ENCODE peak calls at places on chromosomes 11 and 22, in nine cellular contexts. One of them, this sample, is unnamed.

GRCh38 chr11:27875480-27876208 is 175.4 kb upstream of the BDNF start:
- DNase-seq in HT1080: peak; percentile 7
- DNase-seq in endothelial cell: no peak
- DNase-seq in aorta: no peak
- DNase-seq in T-helper 2 cell: no peak
- DNase-seq in cardiac fibroblast: no peak
- DNase-seq in neural progenitor cell: no peak
- DNase-seq in left kidney: no peak
- DNase-seq in heart right ventricle: no peak
- DNase-seq in this sample: no peak

GRCh38 chr22:20424937-20425587 is 12.6 kb downstream of the SCARF2 start:
- DNase-seq in HT1080: no peak
- DNase-seq in endothelial cell: no peak
- DNase-seq in aorta: no peak
- DNase-seq in T-helper 2 cell: no peak
- DNase-seq in cardiac fibroblast: no peak
- DNase-seq in neural progenitor cell: peak; percentile 4
- DNase-seq in left kidney: peak; percentile 91
- DNase-seq in heart right ventricle: peak; percentile 81
- DNase-seq in this sample: peak; percentile 54

GRCh38 chr11:131109256-131109655 is 193.0 kb upstream of the SNX19 start:
- DNase-seq in HT1080: peak; percentile 74
- DNase-seq in endothelial cell: no peak
- DNase-seq in aorta: no peak
- DNase-seq in T-helper 2 cell: no peak
- DNase-seq in cardiac fibroblast: peak; percentile 27
- DNase-seq in neural progenitor cell: no peak
- DNase-seq in left kidney: no peak
- DNase-seq in heart right ventricle: no peak
- DNase-seq in this sample: no peak

GRCh38 chr11:72591785-72592490 is 82.3 kb downstream of the PDE2A start:
- DNase-seq in HT1080: no peak
- DNase-seq in endothelial cell: no peak
- DNase-seq in aorta: no peak
- DNase-seq in T-helper 2 cell: peak; percentile 59
- DNase-seq in cardiac fibroblast: no peak
- DNase-seq in neural progenitor cell: no peak
- DNase-seq in left kidney: no peak
- DNase-seq in heart right ventricle: no peak
- DNase-seq in this sample: no peak

GRCh38 chr11:128965485-128965884 is 22.8 kb upstream of the TP53AIP1 start:
- DNase-seq in HT1080: no peak
- DNase-seq in endothelial cell: no peak
- DNase-seq in aorta: no peak
- DNase-seq in T-helper 2 cell: no peak
- DNase-seq in cardiac fibroblast: no peak
- DNase-seq in neural progenitor cell: no peak
- DNase-seq in left kidney: no peak
- DNase-seq in heart right ventricle: no peak
- DNase-seq in this sample: no peak

GRCh38 chr22:17430298-17430900 is 61.1 kb downstream of the CECR2 start:
- DNase-seq in HT1080: no peak
- DNase-seq in endothelial cell: no peak
- DNase-seq in aorta: no peak
- DNase-seq in T-helper 2 cell: no peak
- DNase-seq in cardiac fibroblast: peak; percentile 93
- DNase-seq in neural progenitor cell: no peak
- DNase-seq in left kidney: peak; percentile 39
- DNase-seq in heart right ventricle: peak; percentile 34
- DNase-seq in this sample: no peak

GRCh38 chr11:17930544-17931144 is 82.2 kb downstream of the SERGEF start:
- DNase-seq in HT1080: no peak
- DNase-seq in endothelial cell: no peak
- DNase-seq in aorta: no peak
- DNase-seq in T-helper 2 cell: no peak
- DNase-seq in cardiac fibroblast: no peak
- DNase-seq in neural progenitor cell: no peak
- DNase-seq in left kidney: no peak
- DNase-seq in heart right ventricle: no peak
- DNase-seq in this sample: no peak

GRCh38 chr11:126340960-126341709 is 14.4 kb upstream of the ST3GAL4 start:
- DNase-seq in HT1080: no peak
- DNase-seq in endothelial cell: no peak
- DNase-seq in aorta: no peak
- DNase-seq in T-helper 2 cell: no peak
- DNase-seq in cardiac fibroblast: no peak
- DNase-seq in neural progenitor cell: no peak
- DNase-seq in left kidney: no peak
- DNase-seq in heart right ventricle: no peak
- DNase-seq in this sample: no peak

GRCh38 chr22:33082221-33082620 is 24.0 kb upstream of the SYN3 start:
- DNase-seq in HT1080: no peak
- DNase-seq in endothelial cell: no peak
- DNase-seq in aorta: no peak
- DNase-seq in T-helper 2 cell: no peak
- DNase-seq in cardiac fibroblast: no peak
- DNase-seq in neural progenitor cell: no peak
- DNase-seq in left kidney: no peak
- DNase-seq in heart right ventricle: no peak
- DNase-seq in this sample: no peak

GRCh38 chr11:122137081-122137793 is 21.2 kb upstream of the BLID start:
- DNase-seq in HT1080: peak; percentile 75
- DNase-seq in endothelial cell: no peak
- DNase-seq in aorta: no peak
- DNase-seq in T-helper 2 cell: no peak
- DNase-seq in cardiac fibroblast: peak; percentile 94
- DNase-seq in neural progenitor cell: no peak
- DNase-seq in left kidney: no peak
- DNase-seq in heart right ventricle: no peak
- DNase-seq in this sample: no peak

GRCh38 chr11:78420255-78420764 is 2.7 kb upstream of the GAB2 start:
- DNase-seq in HT1080: peak; percentile 60
- DNase-seq in endothelial cell: peak; percentile 64
- DNase-seq in aorta: peak; percentile 89
- DNase-seq in T-helper 2 cell: peak; percentile 18
- DNase-seq in cardiac fibroblast: peak; percentile 91
- DNase-seq in neural progenitor cell: peak; percentile 79
- DNase-seq in left kidney: peak; percentile 90
- DNase-seq in heart right ventricle: peak; percentile 84
- DNase-seq in this sample: peak; percentile 79

GRCh38 chr22:43389227-43389836 is 22.5 kb upstream of the MPPED1 start:
- DNase-seq in HT1080: no peak
- DNase-seq in endothelial cell: no peak
- DNase-seq in aorta: peak; percentile 20
- DNase-seq in T-helper 2 cell: no peak
- DNase-seq in cardiac fibroblast: no peak
- DNase-seq in neural progenitor cell: no peak
- DNase-seq in left kidney: no peak
- DNase-seq in heart right ventricle: no peak
- DNase-seq in this sample: no peak

GRCh38 chr11:24754406-24754805 is 257.6 kb downstream of the LUZP2 start:
- DNase-seq in HT1080: peak; percentile 26
- DNase-seq in endothelial cell: no peak
- DNase-seq in aorta: no peak
- DNase-seq in T-helper 2 cell: no peak
- DNase-seq in cardiac fibroblast: no peak
- DNase-seq in neural progenitor cell: no peak
- DNase-seq in left kidney: no peak
- DNase-seq in heart right ventricle: no peak
- DNase-seq in this sample: no peak

GRCh38 chr11:42631223-42631843 is 680.5 kb upstream of the API5 start:
- DNase-seq in HT1080: peak; percentile 73
- DNase-seq in endothelial cell: no peak
- DNase-seq in aorta: no peak
- DNase-seq in T-helper 2 cell: no peak
- DNase-seq in cardiac fibroblast: peak; percentile 64
- DNase-seq in neural progenitor cell: peak; percentile 34
- DNase-seq in left kidney: peak; percentile 66
- DNase-seq in heart right ventricle: no peak
- DNase-seq in this sample: no peak

GRCh38 chr11:3201677-3202181 is 16.9 kb downstream of the MRGPRG start:
- DNase-seq in HT1080: no peak
- DNase-seq in endothelial cell: no peak
- DNase-seq in aorta: peak; percentile 66
- DNase-seq in T-helper 2 cell: no peak
- DNase-seq in cardiac fibroblast: no peak
- DNase-seq in neural progenitor cell: no peak
- DNase-seq in left kidney: no peak
- DNase-seq in heart right ventricle: no peak
- DNase-seq in this sample: no peak

GRCh38 chr11:4156571-4156970 is 62.0 kb downstream of the RRM1 start:
- DNase-seq in HT1080: no peak
- DNase-seq in endothelial cell: no peak
- DNase-seq in aorta: no peak
- DNase-seq in T-helper 2 cell: no peak
- DNase-seq in cardiac fibroblast: no peak
- DNase-seq in neural progenitor cell: no peak
- DNase-seq in left kidney: no peak
- DNase-seq in heart right ventricle: no peak
- DNase-seq in this sample: no peak

GRCh38 chr11:82889133-82890001 is 10.9 kb downstream of the PRCP start:
- DNase-seq in HT1080: no peak
- DNase-seq in endothelial cell: peak; percentile 13
- DNase-seq in aorta: no peak
- DNase-seq in T-helper 2 cell: no peak
- DNase-seq in cardiac fibroblast: no peak
- DNase-seq in neural progenitor cell: no peak
- DNase-seq in left kidney: peak; percentile 63
- DNase-seq in heart right ventricle: no peak
- DNase-seq in this sample: no peak